ENCODE peak calls at places on chromosomes 13 and 19, in four cellular contexts. K is dorsolateral prefrontal cortex, B is thoracic aorta, I is fibroblast of villous mesenchyme. Q is an unnamed sample.
A peak's percentile ranks its signal among the peaks of the same experiment; 100 is the strongest.

GRCh38 chr19:10009714-10010224 is 535 bp downstream of the COL5A3 start:
- DNase-seq in K (no peak), B (no peak), I (peak; percentile 6), Q (no peak)

GRCh38 chr13:96052655-96053002 is 572 bp downstream of the UGGT2 start:
- DNase-seq in K (no peak), B (no peak), I (peak; percentile 80), Q (peak; percentile 77)

GRCh38 chr13:32153056-32153455 is 121.5 kb downstream of the FRY start:
- DNase-seq in K (no peak), B (no peak), I (peak; percentile 63), Q (peak; percentile 62)

GRCh38 chr19:16325671-16326400 is 1.2 kb downstream of the KLF2 start:
- DNase-seq in K (no peak), B (no peak), I (no peak), Q (peak; percentile 28)

GRCh38 chr13:80476953-80477352 is 136.0 kb upstream of the SPRY2 start:
- DNase-seq in K (no peak), B (no peak), I (no peak), Q (no peak)

GRCh38 chr13:30751183-30751933 is 16.0 kb downstream of the ALOX5AP start:
- DNase-seq in K (no peak), B (no peak), I (no peak), Q (no peak)

GRCh38 chr19:9431475-9431874 is 3.9 kb downstream of the ZNF266 start:
- DNase-seq in K (no peak), B (no peak), I (no peak), Q (peak; percentile 68)

GRCh38 chr19:43767316-43767715 is 12.6 kb upstream of the SMG9 start:
- DNase-seq in K (no peak), B (no peak), I (no peak), Q (no peak)

GRCh38 chr19:41774515-41774980 is 19.2 kb downstream of the CEACAM6 start:
- DNase-seq in K (no peak), B (no peak), I (no peak), Q (no peak)

GRCh38 chr13:36297259-36297599 is 385 bp downstream of the CCDC169 start:
- DNase-seq in K (no peak), B (no peak), I (peak; percentile 36), Q (peak; percentile 33)

GRCh38 chr13:113610266-113610665 is 25.7 kb downstream of the TFDP1 start:
- DNase-seq in K (no peak), B (no peak), I (no peak), Q (no peak)

GRCh38 chr19:36182612-36183454 is 30.6 kb upstream of the COX7A1 start:
- DNase-seq in K (no peak), B (no peak), I (peak; percentile 14), Q (peak; percentile 48)

GRCh38 chr13:85586422-85586831 is 212.8 kb downstream of the SLITRK6 start:
- DNase-seq in K (no peak), B (no peak), I (no peak), Q (peak; percentile 64)

GRCh38 chr19:38917921-38918491 is 6.0 kb upstream of the CCER2 start:
- DNase-seq in K (no peak), B (no peak), I (peak; percentile 30), Q (no peak)

GRCh38 chr19:49064768-49065611 is at the start of gene NTF4:
- DNase-seq in K (no peak), B (no peak), I (peak; percentile 30), Q (no peak)

GRCh38 chr13:59360108-59360507 is 803.6 kb downstream of the DIAPH3 start:
- DNase-seq in K (no peak), B (no peak), I (no peak), Q (no peak)

GRCh38 chr19:2050991-2051770 is at the start of gene MKNK2:
- DNase-seq in K (peak; percentile 89), B (peak; percentile 58), I (peak; percentile 89), Q (peak; percentile 89)

GRCh38 chr19:56221851-56222250 is 19.8 kb downstream of the ZSCAN5C start:
- DNase-seq in K (no peak), B (no peak), I (no peak), Q (no peak)
- TF ChIP-seq CTCF in K (no peak), B (no peak), I (no peak), Q (no peak)

DNA sequence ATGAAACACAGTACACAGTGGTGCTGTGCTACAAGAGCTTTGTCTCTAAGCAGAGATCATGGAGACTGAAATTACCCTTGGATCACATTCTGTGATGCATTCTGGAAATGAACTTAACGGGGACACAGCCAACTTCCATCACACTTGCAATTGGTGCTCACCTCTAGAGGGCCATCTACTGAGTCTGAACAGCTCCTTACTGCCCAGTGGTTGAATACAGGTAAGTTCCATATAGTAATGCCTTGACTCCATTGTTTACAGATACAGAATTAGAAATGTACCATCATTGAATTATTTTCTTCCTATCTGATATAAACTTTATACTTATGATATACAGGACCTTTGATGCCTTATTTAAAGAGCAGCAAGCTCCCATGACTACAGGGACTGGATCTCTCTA is 686.4 kb downstream of the PCDH9 start:
- DNase-seq in K (no peak), B (no peak), I (no peak), Q (no peak)
- TF ChIP-seq CTCF in K (no peak), B (no peak), I (no peak), Q (peak; percentile 30)

GRCh38 chr13:111117289-111117688 is 2.2 kb downstream of the ARHGEF7 start:
- DNase-seq in K (no peak), B (no peak), I (peak; percentile 61), Q (no peak)

GRCh38 chr13:111114362-111115050 is 604 bp upstream of the ARHGEF7 start:
- DNase-seq in K (no peak), B (peak; percentile 30), I (peak; percentile 72), Q (peak; percentile 24)

GRCh38 chr13:111115051-111115840 is at the start of gene ARHGEF7:
- DNase-seq in K (no peak), B (no peak), I (peak; percentile 13), Q (no peak)

GRCh38 chr13:111116830-111117229 is 1.7 kb downstream of the ARHGEF7 start:
- DNase-seq in K (no peak), B (no peak), I (peak; percentile 77), Q (no peak)

GRCh38 chr13:111115841-111116500 is 861 bp downstream of the ARHGEF7 start:
- DNase-seq in K (no peak), B (no peak), I (peak; percentile 93), Q (peak; percentile 45)
- TF ChIP-seq CTCF in K (no peak), B (no peak), I (no peak), Q (no peak)

GRCh38 chr19:4200940-4201542 is 18.6 kb downstream of the ANKRD24 start:
- DNase-seq in K (no peak), B (no peak), I (no peak), Q (no peak)

GRCh38 chr19:4210166-4210731 is 19.1 kb upstream of the EBI3 start:
- DNase-seq in K (no peak), B (no peak), I (no peak), Q (no peak)

GRCh38 chr19:4208385-4209094 is 20.8 kb upstream of the EBI3 start:
- DNase-seq in K (no peak), B (no peak), I (no peak), Q (peak; percentile 48)

GRCh38 chr19:4201798-4202197 is 19.3 kb downstream of the ANKRD24 start:
- DNase-seq in K (no peak), B (no peak), I (no peak), Q (no peak)

DNA sequence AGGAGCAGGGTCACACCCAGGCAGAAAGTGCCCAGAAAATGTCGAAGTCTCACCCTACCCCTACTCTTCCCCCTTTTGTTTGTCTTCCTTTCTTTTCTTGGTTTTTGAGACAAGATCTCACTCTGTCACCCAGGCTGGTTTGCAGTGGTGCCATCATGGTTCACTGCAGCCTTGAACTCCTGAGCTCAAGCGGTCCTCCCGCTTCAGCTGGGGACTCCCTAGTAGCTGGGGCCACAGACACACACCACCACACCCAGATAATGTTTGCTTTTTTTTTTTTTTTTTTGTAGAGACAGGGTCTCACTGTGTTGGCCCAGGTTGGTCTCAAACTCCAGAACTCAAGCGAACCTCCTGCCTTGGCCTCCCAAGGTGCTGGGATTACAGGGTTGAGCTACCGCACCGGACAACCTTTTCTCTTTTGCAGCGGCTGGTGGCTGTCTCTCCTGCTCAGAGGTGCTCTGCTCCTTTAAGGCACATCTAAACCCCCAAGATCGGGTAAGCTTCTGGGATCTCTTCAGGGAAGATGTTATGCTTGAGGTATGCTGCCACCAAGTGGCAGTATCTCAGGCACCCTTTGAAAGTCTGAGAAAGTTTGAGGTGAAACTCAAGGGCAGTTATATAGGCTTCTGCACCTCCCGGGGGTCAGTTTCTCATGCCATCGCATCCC is 22.4 kb upstream of the EBI3 start:
- DNase-seq in K (no peak), B (no peak), I (peak; percentile 26), Q (peak; percentile 71)
- TF ChIP-seq CTCF in K (no peak), B (no peak), I (peak; percentile 42), Q (peak; percentile 58)

DNA sequence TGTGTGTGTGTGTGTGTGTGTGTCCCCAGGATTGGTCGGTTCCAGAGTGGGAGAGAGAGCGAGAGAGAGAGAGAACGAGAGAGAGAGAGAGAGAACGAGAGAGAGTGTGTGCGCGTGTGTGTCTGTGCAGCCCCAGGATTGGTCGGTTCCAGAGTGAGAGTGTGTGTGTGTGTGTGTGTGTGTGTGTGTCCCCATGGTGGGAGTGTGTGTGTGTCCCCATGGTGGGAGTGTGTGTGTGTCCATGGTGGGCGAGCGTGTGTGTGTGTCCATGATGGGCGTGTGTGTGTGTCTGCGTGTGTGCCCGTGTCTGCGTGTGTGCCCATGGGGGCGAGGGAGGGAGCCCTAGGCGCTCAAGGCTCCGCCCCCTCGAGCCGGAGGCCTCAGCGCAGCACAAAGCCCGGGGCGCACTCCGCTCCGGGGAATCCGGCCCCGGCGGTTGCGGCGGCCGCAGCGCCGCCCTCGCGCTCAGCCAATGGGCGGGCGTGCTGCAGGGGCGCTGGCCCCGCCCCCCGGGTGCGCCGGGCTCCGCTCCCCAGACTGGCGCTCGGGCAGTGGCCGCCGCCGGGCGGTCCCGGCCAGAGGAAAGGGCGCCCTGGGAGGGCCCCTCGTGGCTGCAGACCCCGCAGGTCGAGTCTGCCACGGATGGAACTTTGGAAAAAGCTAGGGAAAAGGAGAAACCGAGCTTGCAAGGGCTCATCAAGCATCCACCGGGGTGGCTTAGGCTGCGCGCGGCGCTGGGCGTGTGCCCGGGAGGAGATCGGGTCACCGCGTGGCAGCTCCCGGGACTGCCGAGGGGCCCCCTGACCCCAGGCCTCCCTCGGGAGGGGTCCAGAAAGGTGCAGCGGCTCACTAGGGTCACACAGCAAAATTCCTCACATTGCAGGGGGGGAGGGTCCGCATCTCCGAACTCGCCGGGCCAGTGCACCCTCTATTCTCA is 96.2 kb downstream of the INSR start:
- DNase-seq in K (peak; percentile 93), B (peak; percentile 59), I (peak; percentile 92), Q (peak; percentile 96)
- TF ChIP-seq CTCF in K (peak; percentile 31), B (peak; percentile 69), I (no peak), Q (no peak)

Q was measured in choroid plexus epithelial cell.